ENCODE peak calls at places on chromosomes 1 and 21, in seven cellular contexts. B is mammary epithelial cell; R is stomach; K is ovary; Z is CD8-positive, alpha-beta T cell; M is hepatocyte; W is left ventricle myocardium inferior. X is an unnamed sample.

GRCh38 chr1:115545791-115546733 is 95.7 kb upstream of the VANGL1 start:
- DNase-seq in B (peak; percentile 97), R (peak; percentile 40), K (peak; percentile 27), Z (no peak), M (peak; percentile 86), W (no peak), X (no peak)

GRCh38 chr21:16855164-16855667 is 657.6 kb upstream of the CXADR start:
- DNase-seq in B (no peak), R (no peak), K (no peak), Z (no peak), M (no peak), W (no peak), X (no peak)

GRCh38 chr1:115051850-115052249 is 22.2 kb downstream of the TSHB start:
- DNase-seq in B (peak; percentile 90), R (no peak), K (no peak), Z (no peak), M (no peak), W (no peak), X (no peak)

GRCh38 chr1:201126832-201127754 is at the start of gene ASCL5:
- DNase-seq in B (peak; percentile 63), R (peak; percentile 79), K (no peak), Z (no peak), M (peak; percentile 56), W (no peak), X (peak; percentile 50)

GRCh38 chr21:44919111-44919912 is 1.4 kb downstream of the ITGB2 start:
- DNase-seq in B (no peak), R (no peak), K (peak; percentile 12), Z (no peak), M (no peak), W (peak; percentile 22), X (no peak)

GRCh38 chr21:23977971-23978370 is 1629.3 kb downstream of the MRPL39 start:
- DNase-seq in B (no peak), R (no peak), K (no peak), Z (no peak), M (no peak), W (no peak), X (no peak)

GRCh38 chr1:210328746-210329488 is at the start of gene HHAT:
- DNase-seq in B (peak; percentile 81), R (peak; percentile 79), K (peak; percentile 76), Z (peak; percentile 8), M (peak; percentile 88), W (peak; percentile 90), X (peak; percentile 88)

GRCh38 chr1:181514298-181515290 is 31.3 kb downstream of the CACNA1E start:
- DNase-seq in B (no peak), R (no peak), K (no peak), Z (no peak), M (no peak), W (no peak), X (no peak)

GRCh38 chr1:115098979-115099692 is 9.8 kb upstream of the TSPAN2 start:
- DNase-seq in B (peak; percentile 41), R (peak; percentile 52), K (no peak), Z (peak; percentile 64), M (peak; percentile 78), W (no peak), X (no peak)

GRCh38 chr1:86487131-86487804 is 18.5 kb downstream of the CLCA1 start:
- DNase-seq in B (peak; percentile 42), R (no peak), K (no peak), Z (no peak), M (no peak), W (peak; percentile 57), X (no peak)

GRCh38 chr1:93845554-93846150 is 33.4 kb downstream of the DNTTIP2 start:
- DNase-seq in B (peak; percentile 86), R (no peak), K (peak; percentile 33), Z (no peak), M (peak; percentile 73), W (no peak), X (no peak)

GRCh38 chr1:80633947-80634710 is 1166.6 kb upstream of the ADGRL2 start:
- DNase-seq in B (peak; percentile 2), R (no peak), K (no peak), Z (no peak), M (no peak), W (no peak), X (no peak)

GRCh38 chr1:183178490-183178889 is 7.6 kb upstream of the LAMC2 start:
- DNase-seq in B (no peak), R (no peak), K (no peak), Z (no peak), M (no peak), W (no peak), X (no peak)

GRCh38 chr1:188350104-188350503 is 1521.4 kb downstream of the PLA2G4A start:
- DNase-seq in B (peak; percentile 41), R (no peak), K (no peak), Z (no peak), M (no peak), W (no peak), X (no peak)

GRCh38 chr21:14862794-14863720 is 201.7 kb downstream of the NRIP1 start:
- DNase-seq in B (no peak), R (no peak), K (no peak), Z (no peak), M (peak; percentile 52), W (no peak), X (no peak)

GRCh38 chr1:219790834-219791615 is 137.3 kb downstream of the SLC30A10 start:
- DNase-seq in B (no peak), R (no peak), K (no peak), Z (no peak), M (no peak), W (no peak), X (no peak)

GRCh38 chr1:228857611-228858010 is 122.3 kb downstream of the RHOU start:
- DNase-seq in B (no peak), R (no peak), K (no peak), Z (no peak), M (no peak), W (no peak), X (no peak)

GRCh38 chr1:63924600-63924999 is 150.8 kb downstream of the ROR1 start:
- DNase-seq in B (no peak), R (no peak), K (no peak), Z (no peak), M (no peak), W (no peak), X (no peak)
- TF ChIP-seq CTCF in B (no peak), R (no peak), K (no peak), Z (no peak), M (no peak), W (no peak), X (no peak)

GRCh38 chr1:21323091-21323490 is 32.8 kb upstream of the ECE1 start:
- DNase-seq in B (no peak), R (no peak), K (no peak), Z (no peak), M (no peak), W (no peak), X (no peak)

GRCh38 chr1:21326861-21327344 is 36.6 kb upstream of the ECE1 start:
- DNase-seq in B (no peak), R (no peak), K (no peak), Z (no peak), M (no peak), W (peak; percentile 59), X (no peak)

GRCh38 chr1:21324368-21325137 is 34.3 kb upstream of the ECE1 start:
- DNase-seq in B (peak; percentile 96), R (peak; percentile 89), K (peak; percentile 77), Z (no peak), M (peak; percentile 89), W (peak; percentile 73), X (peak; percentile 88)

GRCh38 chr1:21325731-21326387 is 35.6 kb upstream of the ECE1 start:
- DNase-seq in B (no peak), R (no peak), K (no peak), Z (no peak), M (no peak), W (no peak), X (no peak)

DNA sequence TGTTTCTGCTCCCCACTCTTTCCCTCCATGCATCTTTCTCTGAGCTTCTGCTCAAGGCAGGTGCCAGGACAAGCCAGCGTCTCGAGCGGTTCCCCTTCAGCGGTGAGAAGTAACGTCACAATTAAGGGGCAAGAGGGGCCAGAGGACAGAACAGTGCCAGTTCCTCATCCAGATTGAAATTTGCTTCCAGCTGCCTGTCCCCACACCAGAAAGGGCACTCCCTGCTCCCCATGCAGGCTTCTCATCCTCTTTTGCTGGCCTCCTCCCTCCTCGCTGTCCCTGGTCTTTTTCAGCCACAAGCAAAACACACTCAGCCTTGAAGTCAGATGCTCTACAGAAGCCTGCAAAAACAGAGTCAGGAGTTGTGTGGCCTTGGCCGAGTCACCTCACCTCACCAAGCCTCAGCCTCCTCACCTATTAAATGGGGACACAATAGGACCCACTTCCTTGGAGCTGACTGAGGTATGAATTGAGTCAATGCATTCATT is 35.0 kb upstream of the ECE1 start:
- DNase-seq in B (peak; percentile 26), R (no peak), K (no peak), Z (no peak), M (no peak), W (no peak), X (no peak)
- H3K4me3 ChIP-seq in B (no peak overlapping the region), R (peak overlapping the region; percentile 3), K (no peak overlapping the region), Z (peak overlapping the region; percentile 4), M (no peak overlapping the region), W (peak overlapping the region; percentile 32), X (no peak overlapping the region)

DNA sequence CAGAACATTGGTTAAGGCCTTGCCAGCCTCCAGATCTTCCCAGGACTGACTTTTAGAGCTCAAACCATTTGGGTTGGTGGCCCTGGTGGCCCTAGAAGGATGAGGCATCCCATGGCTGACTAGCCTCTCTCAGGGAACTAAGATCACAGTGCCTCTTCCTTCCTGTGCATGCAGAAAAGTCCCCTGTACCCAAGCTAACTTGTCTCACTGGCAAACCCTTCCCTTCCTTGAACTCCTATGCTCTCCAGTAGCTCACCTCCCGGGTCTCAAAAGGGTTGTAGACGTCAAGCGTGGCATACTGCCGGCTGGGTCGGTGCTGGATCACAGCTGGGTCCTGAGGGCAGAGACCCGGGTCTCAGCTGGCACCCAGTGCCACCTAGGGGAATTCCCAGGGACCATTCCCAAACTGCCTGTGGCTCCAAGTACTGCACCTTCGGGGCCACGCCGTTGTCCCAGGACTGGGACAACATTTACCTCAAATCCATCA is 716 bp downstream of the SCAMP3 start:
- DNase-seq in B (no peak), R (no peak), K (no peak), Z (no peak), M (no peak), W (no peak), X (no peak)
- H3K27ac ChIP-seq in B (peak overlapping the region; percentile 53), R (peak overlapping the region; percentile 87), K (peak overlapping the region; percentile 16), Z (peak overlapping the region; percentile 72), M (peak overlapping the region; percentile 54), W (peak overlapping the region; percentile 91), X (peak overlapping the region; percentile 71)

GRCh38 chr1:88014126-88014525 is 669.9 kb upstream of the PKN2 start:
- DNase-seq in B (no peak), R (no peak), K (no peak), Z (no peak), M (no peak), W (no peak), X (no peak)

GRCh38 chr1:88016947-88017346 is 667.1 kb upstream of the PKN2 start:
- DNase-seq in B (no peak), R (no peak), K (no peak), Z (no peak), M (peak; percentile 13), W (no peak), X (no peak)

GRCh38 chr1:88009916-88010315 is 674.2 kb upstream of the PKN2 start:
- DNase-seq in B (no peak), R (no peak), K (no peak), Z (no peak), M (no peak), W (no peak), X (no peak)

DNA sequence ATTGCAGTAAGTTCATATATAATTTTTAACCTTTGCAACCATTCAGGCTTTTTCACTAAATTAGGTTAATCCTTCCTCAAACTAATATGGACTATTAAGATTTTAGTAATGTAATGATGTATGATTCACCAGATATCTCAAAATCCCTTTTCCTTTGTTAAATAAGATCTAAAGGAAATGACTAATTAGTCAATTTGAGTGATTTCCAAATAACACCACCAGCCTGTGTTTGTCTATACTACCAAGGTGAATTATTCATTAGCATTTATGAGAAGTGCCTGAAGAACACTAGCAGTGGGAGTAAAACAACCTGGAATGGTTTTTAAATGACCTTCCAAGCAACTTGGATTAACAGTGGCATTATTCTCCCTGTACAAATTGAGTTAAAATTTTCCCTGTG is 670.6 kb upstream of the PKN2 start:
- DNase-seq in B (peak; percentile 37), R (no peak), K (no peak), Z (no peak), M (no peak), W (no peak), X (no peak)
- TF ChIP-seq CTCF in B (no peak), R (no peak), K (no peak), Z (no peak), M (no peak), W (no peak), X (no peak)

X was measured in lung.